ENCODE peak calls at places on chromosomes 3 and 15, in five cellular contexts. Z, Q, V, B and P are unnamed samples.

GRCh38 chr3:25176999-25177398 is 251.1 kb upstream of the RARB start:
- DNase-seq in B (no peak), Z (no peak), V (no peak), Q (no peak), P (no peak)

GRCh38 chr3:100073555-100074307 is 40.6 kb downstream of the FILIP1L start:
- DNase-seq in B (no peak), Q (peak; percentile 59), V (peak; percentile 26), Z (no peak), P (no peak)

GRCh38 chr3:45640724-45641361 is 46.3 kb downstream of the LIMD1 start:
- DNase-seq in V (no peak), Q (no peak), Z (no peak), B (no peak), P (no peak)

GRCh38 chr15:91304794-91305193 is 204.7 kb downstream of the SV2B start:
- DNase-seq in B (no peak), Z (no peak), V (no peak), Q (no peak), P (no peak)

GRCh38 chr15:77504310-77504709 is 83.6 kb downstream of the HMG20A start:
- DNase-seq in V (peak; percentile 43), Q (no peak), Z (no peak), B (no peak), P (no peak)

GRCh38 chr3:194967126-194968117 is 281.7 kb downstream of the FAM43A start:
- DNase-seq in V (no peak), Q (no peak), B (no peak), Z (no peak), P (no peak)

GRCh38 chr15:29522373-29523276 is 253.0 kb upstream of the NSMCE3 start:
- DNase-seq in B (no peak), Q (no peak), Z (no peak), V (peak; percentile 15), P (no peak)

GRCh38 chr3:107578091-107578490 is 55.3 kb downstream of the BBX start:
- DNase-seq in Q (no peak), V (no peak), Z (no peak), B (no peak), P (no peak)

GRCh38 chr3:122802323-122802722 is 7.5 kb downstream of the SLC49A4 start:
- DNase-seq in Z (no peak), B (no peak), V (no peak), Q (no peak), P (no peak)

GRCh38 chr15:63226966-63227401 is 37.6 kb downstream of the RAB8B start:
- DNase-seq in Z (no peak), V (no peak), Q (no peak), B (no peak), P (no peak)

GRCh38 chr3:194768586-194768985 is 82.9 kb downstream of the FAM43A start:
- DNase-seq in Q (no peak), B (no peak), V (no peak), Z (no peak), P (no peak)

GRCh38 chr15:42921049-42921731 is 612 bp upstream of the TTBK2 start:
- DNase-seq in Q (peak; percentile 42), V (peak; percentile 34), Z (no peak), B (no peak), P (no peak)

GRCh38 chr3:146161725-146162047 is 702 bp upstream of the PLOD2 start:
- DNase-seq in Z (no peak), Q (peak; percentile 74), B (no peak), V (peak; percentile 55), P (no peak)

GRCh38 chr3:4504340-4505261 is 11.5 kb downstream of the ITPR1 start:
- DNase-seq in Q (peak; percentile 59), V (peak; percentile 70), B (no peak), Z (no peak), P (no peak)

GRCh38 chr15:66187271-66187670 is 66.3 kb downstream of the MEGF11 start:
- DNase-seq in Z (no peak), Q (no peak), B (no peak), V (no peak), P (no peak)

GRCh38 chr3:156620260-156620659 is 54.1 kb upstream of the TIPARP start:
- DNase-seq in B (no peak), Q (no peak), V (peak; percentile 34), Z (no peak), P (no peak)

GRCh38 chr3:52305926-52306325 is 10.2 kb upstream of the DNAH1 start:
- DNase-seq in Z (no peak), V (no peak), Q (no peak), B (no peak), P (no peak)

GRCh38 chr3:168416446-168416845 is 320.7 kb upstream of the GOLIM4 start:
- DNase-seq in V (no peak), Z (no peak), B (no peak), Q (no peak), P (no peak)

GRCh38 chr15:47500823-47501222 is 216.5 kb upstream of the SEMA6D start:
- DNase-seq in B (no peak), Q (no peak), Z (no peak), V (no peak), P (no peak)

GRCh38 chr3:127445581-127446368 is 144.8 kb downstream of the TPRA1 start:
- DNase-seq in B (no peak), V (no peak), Z (peak; percentile 33), Q (no peak), P (no peak)

GRCh38 chr3:135623558-135623957 is 342.0 kb upstream of the PPP2R3A start:
- DNase-seq in Q (no peak), B (no peak), V (no peak), Z (no peak), P (no peak)

GRCh38 chr15:48001393-48002059 is 119.3 kb upstream of the SLC24A5 start:
- DNase-seq in B (no peak), V (no peak), Q (no peak), Z (no peak), P (no peak)

GRCh38 chr3:127412578-127413317 is 124.9 kb upstream of the PRR20G start:
- DNase-seq in Z (peak; percentile 30), V (peak; percentile 11), Q (no peak), B (no peak), P (no peak)

GRCh38 chr3:136186330-136186729 is 9.8 kb downstream of the MSL2 start:
- DNase-seq in Q (no peak), B (no peak), Z (no peak), V (peak; percentile 62), P (no peak)

GRCh38 chr3:114707225-114707860 is 413.5 kb downstream of the TIGIT start:
- DNase-seq in Z (no peak), Q (no peak), V (no peak), B (peak; percentile 28), P (no peak)

GRCh38 chr3:184688251-184688851 is 23.5 kb downstream of the MAGEF1 start:
- DNase-seq in V (no peak), Q (peak; percentile 70), Z (no peak), B (no peak), P (no peak)

GRCh38 chr3:68817243-68817642 is 115.1 kb downstream of the TAFA4 start:
- DNase-seq in B (no peak), Q (no peak), V (no peak), Z (no peak), P (no peak)

GRCh38 chr15:92869263-92869940 is 30.7 kb upstream of the CHD2 start:
- DNase-seq in Z (no peak), Q (no peak), V (no peak), B (no peak), P (no peak)

GRCh38 chr3:128783774-128784173 is 57.8 kb downstream of the RAB7A start:
- DNase-seq in Q (no peak), Z (no peak), V (no peak), B (no peak), P (no peak)
- H3K4me1 ChIP-seq in Q (peaks cover 10% of the 10 kb centered on the region), Z (no peaks in the 10 kb centered on the region), V (peaks cover 47% of the 10 kb centered on the region), B (peaks cover 31% of the 10 kb centered on the region), P (peaks cover 99% of the 10 kb centered on the region)

DNA sequence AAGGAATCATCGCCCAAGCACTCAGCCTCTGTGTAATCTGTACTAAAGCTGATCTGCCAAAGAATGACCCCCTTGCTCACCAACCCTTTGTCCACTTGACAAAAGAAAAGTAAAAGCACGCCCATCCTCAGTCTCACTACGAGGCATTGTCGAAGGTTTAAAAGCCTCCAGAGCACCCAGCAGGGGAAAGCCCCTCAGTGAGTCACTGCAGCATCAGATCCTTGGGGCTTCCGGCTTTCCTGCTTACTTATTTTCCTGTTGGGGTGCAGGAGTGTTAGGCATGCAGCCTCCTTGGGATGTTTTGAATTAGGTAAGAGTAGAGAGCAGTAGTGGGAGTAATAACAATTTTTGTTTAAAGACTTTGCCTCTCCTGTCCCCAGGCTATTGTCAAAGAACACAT is 216.1 kb downstream of the MTHFS start:
- DNase-seq in B (no peak), V (no peak), Q (no peak), Z (no peak), P (no peak)
- H3K4me3 ChIP-seq in B (no peak overlapping the region), V (no peak overlapping the region), Q (no peak overlapping the region), Z (no peak overlapping the region), P (no peak overlapping the region)

GRCh38 chr15:87478688-87479072 is 777.9 kb downstream of the NTRK3 start:
- DNase-seq in Q (no peak), V (no peak), B (no peak), Z (no peak), P (no peak)
- TF ChIP-seq POLR2A in Q (no peak), V (no peak), B (no peak), Z (no peak), P (no peak)

DNA sequence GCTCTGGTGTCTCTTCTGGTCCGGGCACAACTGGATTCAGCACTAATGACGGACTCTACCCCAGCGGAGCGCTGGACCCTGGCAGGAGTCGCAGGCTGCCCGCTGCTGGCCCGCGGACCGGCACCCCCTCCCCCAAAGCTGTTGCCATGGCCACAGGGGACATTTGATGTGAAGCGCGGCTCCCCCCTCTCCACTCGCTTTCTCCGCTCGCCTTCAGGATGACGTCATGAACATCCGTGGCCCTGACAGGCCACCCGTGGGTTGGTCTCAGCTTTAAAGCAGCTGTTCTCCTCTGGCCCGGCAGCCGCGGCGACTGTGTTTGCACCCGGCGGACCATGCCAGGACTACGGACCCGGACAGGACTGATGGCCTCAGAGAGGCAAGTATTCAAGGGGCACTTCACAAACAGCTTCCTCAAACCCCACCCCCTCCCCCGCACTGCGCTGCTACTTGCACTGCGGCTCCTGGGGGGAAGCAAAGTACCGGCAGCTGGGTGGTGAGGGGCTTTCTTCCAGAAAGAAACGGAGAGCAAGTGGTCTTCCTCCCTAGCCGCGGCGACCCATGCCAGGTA is 16.7 kb upstream of the AEN start:
- DNase-seq in B (no peak), Q (no peak), V (no peak), Z (no peak), P (no peak)
- H3K4me1 ChIP-seq in B (no peaks in the 10 kb centered on the region), Q (no peaks in the 10 kb centered on the region), V (no peaks in the 10 kb centered on the region), Z (no peaks in the 10 kb centered on the region), P (peaks cover 19% of the 10 kb centered on the region)

GRCh38 chr15:100112636-100113305 is 229.0 kb downstream of the ADAMTS17 start:
- DNase-seq in B (no peak), V (no peak), Q (no peak), Z (no peak), P (no peak)

GRCh38 chr15:100114100-100114499 is 227.7 kb downstream of the ADAMTS17 start:
- DNase-seq in Z (no peak), Q (peak; percentile 76), B (no peak), V (peak; percentile 20), P (no peak)

GRCh38 chr15:100112061-100112420 is 229.7 kb downstream of the ADAMTS17 start:
- DNase-seq in Q (peak; percentile 4), V (no peak), Z (peak; percentile 25), B (no peak), P (no peak)

GRCh38 chr15:100114526-100114925 is 227.2 kb downstream of the ADAMTS17 start:
- DNase-seq in Z (no peak), B (no peak), V (no peak), Q (no peak), P (no peak)

GRCh38 chr15:100113351-100114075 is 228.3 kb downstream of the ADAMTS17 start:
- DNase-seq in V (no peak), Q (peak; percentile 43), B (no peak), Z (no peak), P (no peak)
- H3K4me3 ChIP-seq in V (no peak overlapping the region), Q (no peak overlapping the region), B (no peak overlapping the region), Z (no peak overlapping the region), P (no peak overlapping the region)